ENCODE peak calls at places on chromosomes 4 and X, in seven cellular contexts. Y is glomerular endothelial cell; M is stimulated activated CD8-positive, alpha-beta memory T cell treated with anti-CD3 and anti-CD28 coated beads, Interleukin-7, amount 100 ng/mL, for 48 hours; R is cardiac muscle cell; H is brain microvascular endothelial cell; F is CD8-positive, alpha-beta memory T cell; E is left cardiac atrium. W is an unnamed sample.

GRCh38 chrX:148755111-148755510 is 254.7 kb downstream of the AFF2 start:
- DNase-seq in Y (no peak), M (no peak), R (no peak), H (no peak), F (no peak), E (no peak), W (no peak)

GRCh38 chrX:136166221-136166855 is 19.0 kb downstream of the FHL1 start:
- DNase-seq in Y (no peak), M (no peak), R (peak), H (no peak), F (no peak), E (no peak), W (no peak)

GRCh38 chr4:123786955-123787354 is 390.4 kb downstream of the SPRY1 start:
- DNase-seq in Y (no peak), M (no peak), R (peak), H (peak), F (no peak), E (peak), W (no peak)

GRCh38 chr4:124060261-124060918 is 652.1 kb downstream of the ANKRD50 start:
- DNase-seq in Y (peak), M (no peak), R (peak), H (peak), F (no peak), E (peak), W (no peak)

GRCh38 chr4:24988776-24989175 is 42.0 kb downstream of the LGI2 start:
- DNase-seq in Y (peak), M (no peak), R (peak), H (peak), F (no peak), E (no peak), W (no peak)

GRCh38 chr4:108982786-108983185 is 219.9 kb upstream of the ETNPPL start:
- DNase-seq in Y (no peak), M (no peak), R (no peak), H (no peak), F (no peak), E (no peak), W (no peak)

GRCh38 chr4:184355111-184355604 is 119.2 kb downstream of the IRF2 start:
- DNase-seq in Y (peak), M (no peak), R (peak), H (peak), F (no peak), E (no peak), W (no peak)

GRCh38 chr4:1973661-1974060 is 35.1 kb downstream of the NELFA start:
- DNase-seq in Y (no peak), M (no peak), R (no peak), H (no peak), F (no peak), E (no peak), W (no peak)

GRCh38 chr4:6263541-6264540 is 5.8 kb upstream of the WFS1 start:
- DNase-seq in Y (no peak), M (no peak), R (peak), H (peak), F (no peak), E (peak), W (no peak)

GRCh38 chrX:108198420-108198819 is 106.8 kb downstream of the ATG4A start:
- DNase-seq in Y (no peak), M (no peak), R (peak), H (peak), F (no peak), E (no peak), W (no peak)

W was measured in CD8-positive, alpha-beta T cell.